ENCODE peak calls at places on chromosomes 6 and 20, in seven cellular contexts. One of them, this sample, is unnamed.

GRCh38 chr6:33781105-33781975 is 7.6 kb downstream of the LEMD2 start:
- DNase-seq in K562: no peak
- DNase-seq in HCT116: peak; percentile 48
- DNase-seq in H1: peak; percentile 72
- DNase-seq in GM12878: no peak
- DNase-seq in SK-N-SH: no peak
- DNase-seq in HepG2: no peak
- DNase-seq in this sample: no peak

GRCh38 chr20:2536562-2536986 is at the start of gene TMC2:
- DNase-seq in HCT116: no peak
- DNase-seq in K562: no peak
- DNase-seq in GM12878: no peak
- DNase-seq in HepG2: no peak
- DNase-seq in H1: no peak
- DNase-seq in SK-N-SH: no peak
- DNase-seq in this sample: no peak

GRCh38 chr6:151763303-151763702 is 44.2 kb upstream of the ESR1 start:
- DNase-seq in H1: no peak
- DNase-seq in K562: peak; percentile 39
- DNase-seq in SK-N-SH: peak; percentile 6
- DNase-seq in HepG2: peak; percentile 15
- DNase-seq in GM12878: no peak
- DNase-seq in HCT116: no peak
- DNase-seq in this sample: no peak

GRCh38 chr6:79170915-79171314 is 63.6 kb downstream of the HMGN3 start:
- DNase-seq in GM12878: no peak
- DNase-seq in HCT116: no peak
- DNase-seq in SK-N-SH: no peak
- DNase-seq in H1: no peak
- DNase-seq in HepG2: no peak
- DNase-seq in K562: no peak
- DNase-seq in this sample: no peak

GRCh38 chr20:53077373-53078205 is 105.4 kb downstream of the TSHZ2 start:
- DNase-seq in H1: no peak
- DNase-seq in GM12878: no peak
- DNase-seq in HepG2: peak; percentile 94
- DNase-seq in SK-N-SH: no peak
- DNase-seq in HCT116: no peak
- DNase-seq in K562: no peak
- DNase-seq in this sample: no peak

GRCh38 chr6:84528201-84528600 is 236.2 kb downstream of the TBX18 start:
- DNase-seq in GM12878: no peak
- DNase-seq in HepG2: no peak
- DNase-seq in H1: no peak
- DNase-seq in SK-N-SH: no peak
- DNase-seq in HCT116: no peak
- DNase-seq in K562: no peak
- DNase-seq in this sample: no peak

GRCh38 chr6:2478200-2478599 is 232.8 kb upstream of the GMDS start:
- DNase-seq in HCT116: no peak
- DNase-seq in K562: no peak
- DNase-seq in HepG2: no peak
- DNase-seq in H1: no peak
- DNase-seq in GM12878: no peak
- DNase-seq in SK-N-SH: no peak
- DNase-seq in this sample: no peak

GRCh38 chr20:50320910-50321796 is 130.5 kb downstream of the CEBPB start:
- DNase-seq in SK-N-SH: peak; percentile 69
- DNase-seq in HepG2: peak; percentile 85
- DNase-seq in GM12878: no peak
- DNase-seq in H1: peak; percentile 90
- DNase-seq in K562: peak; percentile 93
- DNase-seq in HCT116: peak; percentile 54
- DNase-seq in this sample: peak; percentile 86

GRCh38 chr6:47308674-47309325 is 905 bp downstream of the TNFRSF21 start:
- DNase-seq in K562: peak; percentile 27
- DNase-seq in HepG2: no peak
- DNase-seq in HCT116: no peak
- DNase-seq in SK-N-SH: peak; percentile 71
- DNase-seq in H1: peak; percentile 77
- DNase-seq in GM12878: no peak
- DNase-seq in this sample: peak; percentile 35

GRCh38 chr6:18154507-18155272 is at the start of gene TPMT:
- DNase-seq in HCT116: no peak
- DNase-seq in SK-N-SH: no peak
- DNase-seq in HepG2: no peak
- DNase-seq in H1: peak; percentile 98
- DNase-seq in K562: no peak
- DNase-seq in GM12878: no peak
- DNase-seq in this sample: no peak

GRCh38 chr20:60785817-60786216 is 466.2 kb upstream of the CDH4 start:
- DNase-seq in HCT116: no peak
- DNase-seq in SK-N-SH: no peak
- DNase-seq in GM12878: no peak
- DNase-seq in HepG2: no peak
- DNase-seq in K562: no peak
- DNase-seq in H1: no peak
- DNase-seq in this sample: no peak

GRCh38 chr20:16713056-16713455 is 16.8 kb upstream of the SNRPB2 start:
- DNase-seq in HCT116: no peak
- DNase-seq in GM12878: no peak
- DNase-seq in SK-N-SH: no peak
- DNase-seq in HepG2: no peak
- DNase-seq in H1: no peak
- DNase-seq in K562: no peak
- DNase-seq in this sample: no peak

GRCh38 chr20:50345712-50346371 is 155.2 kb downstream of the CEBPB start:
- DNase-seq in HCT116: no peak
- DNase-seq in H1: no peak
- DNase-seq in GM12878: no peak
- DNase-seq in K562: no peak
- DNase-seq in SK-N-SH: no peak
- DNase-seq in HepG2: no peak
- DNase-seq in this sample: no peak

GRCh38 chr6:150201791-150202329 is 59.0 kb downstream of the PPP1R14C start:
- DNase-seq in HepG2: no peak
- DNase-seq in HCT116: no peak
- DNase-seq in H1: no peak
- DNase-seq in K562: no peak
- DNase-seq in SK-N-SH: no peak
- DNase-seq in GM12878: no peak
- DNase-seq in this sample: no peak

GRCh38 chr6:107344383-107344782 is 115.0 kb downstream of the PDSS2 start:
- DNase-seq in GM12878: no peak
- DNase-seq in HCT116: no peak
- DNase-seq in HepG2: no peak
- DNase-seq in K562: no peak
- DNase-seq in SK-N-SH: no peak
- DNase-seq in H1: no peak
- DNase-seq in this sample: no peak

GRCh38 chr20:31606678-31606927 is 1.5 kb downstream of the ID1 start:
- DNase-seq in HepG2: no peak
- DNase-seq in HCT116: no peak
- DNase-seq in GM12878: no peak
- DNase-seq in K562: no peak
- DNase-seq in SK-N-SH: no peak
- DNase-seq in H1: no peak
- DNase-seq in this sample: no peak

GRCh38 chr6:105882071-105882803 is 203.9 kb upstream of the PRDM1 start:
- DNase-seq in HepG2: no peak
- DNase-seq in HCT116: no peak
- DNase-seq in SK-N-SH: no peak
- DNase-seq in H1: no peak
- DNase-seq in GM12878: no peak
- DNase-seq in K562: no peak
- DNase-seq in this sample: no peak

GRCh38 chr6:148840256-148840655 is 93.4 kb downstream of the UST start:
- DNase-seq in GM12878: no peak
- DNase-seq in K562: no peak
- DNase-seq in SK-N-SH: no peak
- DNase-seq in H1: no peak
- DNase-seq in HCT116: no peak
- DNase-seq in HepG2: no peak
- DNase-seq in this sample: no peak

GRCh38 chr6:158399040-158399700 is 86.9 kb downstream of the TULP4 start:
- DNase-seq in K562: no peak
- DNase-seq in HepG2: no peak
- DNase-seq in H1: no peak
- DNase-seq in HCT116: no peak
- DNase-seq in SK-N-SH: no peak
- DNase-seq in GM12878: no peak
- DNase-seq in this sample: no peak

GRCh38 chr6:38459291-38459690 is 180.4 kb downstream of the BTBD9 start:
- DNase-seq in H1: no peak
- DNase-seq in K562: no peak
- DNase-seq in SK-N-SH: no peak
- DNase-seq in HCT116: no peak
- DNase-seq in GM12878: no peak
- DNase-seq in HepG2: no peak
- DNase-seq in this sample: no peak

GRCh38 chr6:16723833-16724232 is 37.4 kb downstream of the ATXN1 start:
- DNase-seq in H1: no peak
- DNase-seq in K562: no peak
- DNase-seq in GM12878: no peak
- DNase-seq in HepG2: peak; percentile 71
- DNase-seq in HCT116: peak; percentile 84
- DNase-seq in SK-N-SH: no peak
- DNase-seq in this sample: no peak

GRCh38 chr6:127522714-127523113 is 3.6 kb upstream of the MTCL3 start:
- DNase-seq in SK-N-SH: no peak
- DNase-seq in HCT116: no peak
- DNase-seq in K562: no peak
- DNase-seq in H1: no peak
- DNase-seq in GM12878: no peak
- DNase-seq in HepG2: peak; percentile 11
- DNase-seq in this sample: no peak

GRCh38 chr6:89359561-89359960 is 7.0 kb upstream of the UBE2J1 start:
- DNase-seq in K562: no peak
- DNase-seq in H1: no peak
- DNase-seq in HepG2: no peak
- DNase-seq in SK-N-SH: no peak
- DNase-seq in HCT116: no peak
- DNase-seq in GM12878: no peak
- DNase-seq in this sample: no peak

GRCh38 chr20:14064333-14064732 is 69.0 kb downstream of the MACROD2 start:
- DNase-seq in H1: no peak
- DNase-seq in K562: no peak
- DNase-seq in SK-N-SH: no peak
- DNase-seq in HepG2: no peak
- DNase-seq in GM12878: no peak
- DNase-seq in HCT116: no peak
- DNase-seq in this sample: no peak

GRCh38 chr6:112269165-112269564 is 14.8 kb upstream of the LAMA4 start:
- DNase-seq in HepG2: no peak
- DNase-seq in K562: no peak
- DNase-seq in HCT116: no peak
- DNase-seq in SK-N-SH: no peak
- DNase-seq in GM12878: no peak
- DNase-seq in H1: no peak
- DNase-seq in this sample: no peak

DNA sequence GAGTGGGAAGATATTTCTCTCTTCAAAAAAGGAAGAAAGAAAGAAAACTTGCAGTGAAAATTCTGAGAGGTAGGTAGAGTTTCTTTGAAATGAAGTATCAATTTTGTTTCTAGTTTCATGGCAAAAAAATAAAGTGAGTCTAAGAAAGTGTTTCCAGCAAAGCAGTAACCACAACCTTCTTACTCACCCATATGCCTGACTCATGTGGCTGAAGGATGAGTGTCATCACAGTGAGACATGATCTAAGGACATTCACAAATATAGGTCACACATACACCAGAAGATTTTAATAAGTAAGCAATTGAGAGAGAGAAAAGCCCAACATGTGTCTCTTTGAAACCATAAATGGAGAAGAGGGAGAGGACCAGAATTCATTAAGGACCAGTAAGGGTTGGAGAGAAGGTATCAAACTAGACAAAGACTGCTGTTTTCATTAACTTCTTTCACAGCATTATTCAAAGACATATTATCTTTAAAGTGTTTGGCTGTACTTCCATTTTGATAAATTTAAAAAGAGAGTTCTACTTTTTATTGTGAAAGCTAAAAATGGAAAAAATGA is 169.5 kb downstream of the FRK start:
- DNase-seq in GM12878: peak; percentile 70
- DNase-seq in H1: no peak
- DNase-seq in K562: no peak
- DNase-seq in HCT116: peak; percentile 15
- DNase-seq in HepG2: no peak
- DNase-seq in SK-N-SH: no peak
- DNase-seq in this sample: no peak
- TF ChIP-seq JUND in GM12878: no peak
- TF ChIP-seq JUND in H1: no peak
- TF ChIP-seq JUND in K562: no peak
- TF ChIP-seq JUND in HCT116: peak; percentile 31
- TF ChIP-seq JUND in HepG2: no peak
- TF ChIP-seq JUND in SK-N-SH: no peak
- TF ChIP-seq JUND in this sample: no peak

GRCh38 chr6:57089687-57090457 is at the start of gene ZNF451:
- DNase-seq in SK-N-SH: peak; percentile 94
- DNase-seq in GM12878: peak; percentile 80
- DNase-seq in HepG2: peak; percentile 97
- DNase-seq in HCT116: peak; percentile 90
- DNase-seq in H1: peak; percentile 98
- DNase-seq in K562: peak; percentile 95
- DNase-seq in this sample: peak; percentile 97
- TF ChIP-seq JUND in SK-N-SH: no peak
- TF ChIP-seq JUND in GM12878: no peak
- TF ChIP-seq JUND in HepG2: peak; percentile 27
- TF ChIP-seq JUND in HCT116: no peak
- TF ChIP-seq JUND in H1: no peak
- TF ChIP-seq JUND in K562: peak; percentile 74
- TF ChIP-seq JUND in this sample: no peak

GRCh38 chr6:85662251-85662650 is 19.6 kb upstream of the SYNCRIP start:
- DNase-seq in HepG2: no peak
- DNase-seq in K562: no peak
- DNase-seq in HCT116: no peak
- DNase-seq in GM12878: no peak
- DNase-seq in SK-N-SH: no peak
- DNase-seq in H1: no peak
- DNase-seq in this sample: no peak

DNA sequence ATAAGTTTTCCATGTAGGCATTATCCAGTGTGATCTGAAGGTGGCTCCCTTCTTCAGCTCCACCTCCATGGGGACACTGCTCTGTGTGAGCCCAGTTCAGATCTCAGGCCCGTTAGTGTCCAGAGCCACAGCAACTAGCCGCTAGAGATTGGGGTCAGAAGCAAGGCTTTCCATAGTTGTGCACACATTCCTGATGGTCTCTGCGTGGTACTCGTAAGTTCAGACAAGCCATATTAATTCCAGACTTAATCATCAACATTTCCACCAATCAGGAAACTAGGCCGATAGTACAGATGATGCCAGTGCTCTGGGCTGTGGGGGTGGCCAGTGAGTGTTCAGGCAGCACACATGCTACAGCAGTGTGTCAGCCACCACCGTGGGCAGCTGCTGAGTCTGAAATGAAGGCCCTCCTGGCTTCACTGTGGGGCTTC is 17.5 kb upstream of the SYNCRIP start:
- DNase-seq in H1: no peak
- DNase-seq in HCT116: peak; percentile 72
- DNase-seq in K562: no peak
- DNase-seq in HepG2: peak; percentile 59
- DNase-seq in GM12878: no peak
- DNase-seq in SK-N-SH: peak; percentile 64
- DNase-seq in this sample: no peak
- TF ChIP-seq JUND in H1: no peak
- TF ChIP-seq JUND in HCT116: no peak
- TF ChIP-seq JUND in K562: no peak
- TF ChIP-seq JUND in HepG2: no peak
- TF ChIP-seq JUND in GM12878: no peak
- TF ChIP-seq JUND in SK-N-SH: no peak
- TF ChIP-seq JUND in this sample: no peak

GRCh38 chr20:4569882-4570281 is 151.8 kb upstream of the PRND start:
- DNase-seq in SK-N-SH: no peak
- DNase-seq in H1: no peak
- DNase-seq in HepG2: no peak
- DNase-seq in HCT116: no peak
- DNase-seq in GM12878: no peak
- DNase-seq in K562: no peak
- DNase-seq in this sample: no peak
- TF ChIP-seq JUND in SK-N-SH: no peak
- TF ChIP-seq JUND in H1: no peak
- TF ChIP-seq JUND in HepG2: no peak
- TF ChIP-seq JUND in HCT116: no peak
- TF ChIP-seq JUND in GM12878: no peak
- TF ChIP-seq JUND in K562: no peak
- TF ChIP-seq JUND in this sample: no peak